ENCODE peak calls at places on chromosomes 3 and 15, in four cellular contexts. T, O, Z and S are unnamed samples.

GRCh38 chr3:82058809-82059208 is 297.4 kb upstream of the GBE1 start:
- DNase-seq in T (no peak), O (no peak), Z (no peak), S (no peak)

GRCh38 chr3:104291437-104291851 is 1075.3 kb upstream of the ALCAM start:
- DNase-seq in T (no peak), O (peak; percentile 3), Z (peak; percentile 3), S (no peak)

GRCh38 chr15:65833501-65834220 is 35.6 kb upstream of the RAB11A start:
- DNase-seq in T (peak; percentile 17), O (no peak), Z (no peak), S (no peak)

GRCh38 chr3:127959873-127960272 is 44.8 kb downstream of the KBTBD12 start:
- DNase-seq in T (peak; percentile 81), O (peak; percentile 67), Z (peak; percentile 17), S (peak; percentile 31)

GRCh38 chr3:10502185-10502880 is 3.1 kb downstream of the ATP2B2 start:
- DNase-seq in T (no peak), O (no peak), Z (no peak), S (no peak)

GRCh38 chr3:41753651-41754050 is 208.3 kb downstream of the ULK4 start:
- DNase-seq in T (no peak), O (no peak), Z (no peak), S (no peak)

GRCh38 chr3:57943525-57944312 is 64.5 kb upstream of the FLNB start:
- DNase-seq in T (no peak), O (no peak), Z (no peak), S (no peak)

GRCh38 chr15:41968738-41969137 is 3.6 kb downstream of the EHD4 start:
- DNase-seq in T (no peak), O (no peak), Z (no peak), S (no peak)

GRCh38 chr15:58918239-58918638 is 15.2 kb downstream of the SLTM start:
- DNase-seq in T (no peak), O (no peak), Z (peak; percentile 57), S (no peak)

GRCh38 chr3:25460751-25461150 is 32.7 kb downstream of the RARB start:
- DNase-seq in T (no peak), O (no peak), Z (no peak), S (no peak)

GRCh38 chr3:4474683-4475490 is 7.8 kb upstream of the SUMF1 start:
- DNase-seq in T (no peak), O (peak; percentile 52), Z (peak; percentile 78), S (no peak)

GRCh38 chr3:104763007-104763406 is 603.7 kb upstream of the ALCAM start:
- DNase-seq in T (no peak), O (no peak), Z (peak; percentile 63), S (no peak)

GRCh38 chr3:123186695-123187094 is 15.0 kb upstream of the SEC22A start:
- DNase-seq in T (no peak), O (no peak), Z (no peak), S (no peak)

GRCh38 chr3:49723301-49723630 is 485 bp downstream of the GMPPB start:
- DNase-seq in T (peak; percentile 60), O (peak; percentile 58), Z (peak; percentile 55), S (peak; percentile 48)

GRCh38 chr3:115512565-115513410 is 110.5 kb upstream of the GAP43 start:
- DNase-seq in T (peak; percentile 45), O (peak; percentile 91), Z (peak; percentile 66), S (peak; percentile 71)

GRCh38 chr3:156674911-156675743 is 737 bp downstream of the TIPARP start:
- DNase-seq in T (peak; percentile 55), O (peak; percentile 84), Z (no peak), S (peak; percentile 75)

GRCh38 chr15:66900586-66901310 is 164.7 kb upstream of the SMAD3 start:
- DNase-seq in T (no peak), O (no peak), Z (no peak), S (no peak)

GRCh38 chr3:43960448-43960840 is 269.7 kb downstream of the ABHD5 start:
- DNase-seq in T (peak; percentile 60), O (no peak), Z (peak; percentile 13), S (no peak)

GRCh38 chr3:155106059-155106458 is 25.9 kb downstream of the MME start:
- DNase-seq in T (no peak), O (no peak), Z (peak; percentile 7), S (no peak)

GRCh38 chr3:50008931-50009330 is 69.0 kb downstream of the RBM6 start:
- DNase-seq in T (no peak), O (no peak), Z (peak; percentile 54), S (no peak)

GRCh38 chr15:99682455-99682854 is 50.8 kb downstream of the LYSMD4 start:
- DNase-seq in T (no peak), O (no peak), Z (peak; percentile 92), S (no peak)

GRCh38 chr15:91950631-91951384 is 97.3 kb downstream of the SLCO3A1 start:
- DNase-seq in T (no peak), O (no peak), Z (peak; percentile 38), S (no peak)

GRCh38 chr3:71062037-71062919 is 521.2 kb downstream of the FOXP1 start:
- DNase-seq in T (no peak), O (no peak), Z (peak; percentile 58), S (no peak)

GRCh38 chr3:12340506-12340905 is 51.6 kb downstream of the PPARG start:
- DNase-seq in T (no peak), O (no peak), Z (no peak), S (no peak)

GRCh38 chr3:32934150-32934742 is 17.2 kb upstream of the CCR4 start:
- DNase-seq in T (peak; percentile 23), O (peak; percentile 40), Z (no peak), S (peak; percentile 24)

GRCh38 chr3:105564546-105565288 is 198.0 kb downstream of the ALCAM start:
- DNase-seq in T (no peak), O (no peak), Z (no peak), S (no peak)

GRCh38 chr3:28101672-28102071 is 139.7 kb upstream of the CMC1 start:
- DNase-seq in T (no peak), O (no peak), Z (no peak), S (no peak)

GRCh38 chr3:65960087-65960486 is 78.6 kb downstream of the MAGI1 start:
- DNase-seq in T (no peak), O (no peak), Z (peak; percentile 90), S (no peak)

GRCh38 chr15:82183121-82184031 is 79.2 kb downstream of the EFL1 start:
- DNase-seq in T (no peak), O (no peak), Z (peak; percentile 96), S (no peak)

GRCh38 chr3:133426721-133427120 is 26.9 kb downstream of the BFSP2 start:
- DNase-seq in T (no peak), O (no peak), Z (peak; percentile 70), S (no peak)

GRCh38 chr15:89486726-89487050 is 9.7 kb downstream of the RHCG start:
- DNase-seq in T (no peak), O (peak; percentile 13), Z (no peak), S (no peak)

GRCh38 chr3:34183114-34183513 is 384.7 kb downstream of the PDCD6IP start:
- DNase-seq in T (no peak), O (no peak), Z (no peak), S (no peak)

GRCh38 chr15:92801774-92802464 is 98.2 kb upstream of the CHD2 start:
- DNase-seq in T (no peak), O (no peak), Z (peak; percentile 98), S (no peak)

GRCh38 chr3:118636841-118637240 is 397.8 kb downstream of the IGSF11 start:
- DNase-seq in T (no peak), O (peak; percentile 42), Z (no peak), S (no peak)

GRCh38 chr3:152405915-152406802 is 137.4 kb downstream of the MBNL1 start:
- DNase-seq in T (no peak), O (no peak), Z (peak; percentile 89), S (peak; percentile 1)

GRCh38 chr15:74950078-74951000 is 6.2 kb downstream of the RPP25 start:
- DNase-seq in T (peak; percentile 84), O (peak; percentile 81), Z (peak; percentile 49), S (peak; percentile 89)

GRCh38 chr15:70528270-70528706 is 235.1 kb downstream of the UACA start:
- DNase-seq in T (no peak), O (no peak), Z (peak; percentile 85), S (no peak)

GRCh38 chr3:59286791-59287531 is 237.1 kb upstream of the CFAP20DC start:
- DNase-seq in T (no peak), O (no peak), Z (peak; percentile 38), S (no peak)

GRCh38 chr3:159236306-159236705 is 434.5 kb downstream of the MFSD1 start:
- DNase-seq in T (no peak), O (no peak), Z (peak; percentile 39), S (no peak)
- TF ChIP-seq CTCF in T (no peak), O (no peak), Z (no peak), S (no peak)

GRCh38 chr15:29944925-29945324 is 122.7 kb upstream of the TJP1 start:
- DNase-seq in T (no peak), O (no peak), Z (no peak), S (no peak)
- TF ChIP-seq CTCF in T (no peak), O (no peak), Z (no peak), S (no peak)

GRCh38 chr15:38647683-38648082 is 83.1 kb upstream of the RASGRP1 start:
- DNase-seq in T (no peak), O (peak; percentile 14), Z (peak; percentile 7), S (no peak)
- TF ChIP-seq CTCF in T (no peak), O (peak; percentile 45), Z (peak; percentile 28), S (peak; percentile 33)

GRCh38 chr3:53941945-53942344 is 50.3 kb upstream of the SELENOK start:
- DNase-seq in T (peak; percentile 23), O (peak; percentile 9), Z (peak; percentile 8), S (no peak)
- TF ChIP-seq CTCF in T (peak; percentile 46), O (peak; percentile 43), Z (no peak), S (peak; percentile 14)

GRCh38 chr3:72996473-72997333 is at the start of gene PPP4R2:
- DNase-seq in T (peak; percentile 89), O (peak; percentile 95), Z (peak; percentile 87), S (peak; percentile 90)
- TF ChIP-seq CTCF in T (peak; percentile 7), O (no peak), Z (no peak), S (no peak)

GRCh38 chr3:29144361-29144760 is 136.5 kb upstream of the RBMS3 start:
- DNase-seq in T (no peak), O (no peak), Z (peak; percentile 30), S (no peak)

GRCh38 chr3:29145370-29145769 is 135.5 kb upstream of the RBMS3 start:
- DNase-seq in T (no peak), O (no peak), Z (no peak), S (no peak)

GRCh38 chr3:29141912-29142262 is 139.0 kb upstream of the RBMS3 start:
- DNase-seq in T (no peak), O (no peak), Z (no peak), S (no peak)

GRCh38 chr3:29143151-29143550 is 137.7 kb upstream of the RBMS3 start:
- DNase-seq in T (no peak), O (no peak), Z (no peak), S (no peak)

DNA sequence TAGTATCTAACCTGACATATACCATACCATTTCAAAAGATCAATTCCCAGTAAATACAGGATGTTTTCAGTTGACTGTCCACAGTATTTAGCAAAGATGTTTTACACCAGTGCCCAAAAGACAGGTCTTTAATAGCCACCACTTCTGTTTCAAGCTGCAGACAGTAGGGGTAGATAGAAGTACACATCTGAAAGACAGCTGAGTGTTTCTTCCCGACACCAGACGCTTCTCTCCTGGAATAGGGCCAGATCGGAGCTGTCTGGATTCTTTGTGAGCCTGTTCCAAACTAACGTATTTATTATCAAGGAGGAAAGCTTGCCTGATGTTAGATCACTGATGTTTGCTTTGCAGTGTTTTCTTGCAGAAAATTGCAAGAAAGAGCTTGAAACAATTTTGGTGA is 136.1 kb upstream of the RBMS3 start:
- DNase-seq in T (peak; percentile 37), O (peak; percentile 14), Z (peak; percentile 51), S (no peak)
- TF ChIP-seq CTCF in T (peak; percentile 35), O (peak; percentile 27), Z (peak; percentile 25), S (no peak)